ENCODE peak calls at places on chromosomes 5 and 9, in five cellular contexts. R, D, K, C and A are unnamed samples.
A peak's percentile ranks its signal among the peaks of the same experiment; 100 is the strongest.

GRCh38 chr9:127132921-127133647 is 10.6 kb upstream of the ANGPTL2 start:
- DNase-seq in R (no peak), K (no peak), C (no peak), D (peak; percentile 46), A (no peak)

GRCh38 chr9:107112707-107113243 is 170.3 kb upstream of the RAD23B start:
- DNase-seq in C (no peak), R (no peak), D (no peak), K (no peak), A (no peak)

GRCh38 chr5:58775699-58776098 is 192.8 kb downstream of the RAB3C start:
- DNase-seq in C (no peak), K (no peak), R (no peak), D (no peak), A (no peak)

GRCh38 chr5:115702025-115702424 is 76.2 kb upstream of the TMED7 start:
- DNase-seq in D (no peak), C (no peak), K (no peak), R (no peak), A (no peak)

GRCh38 chr9:78575041-78575440 is 278.1 kb downstream of the PSAT1 start:
- DNase-seq in D (no peak), R (no peak), K (no peak), C (no peak), A (no peak)

GRCh38 chr9:107044872-107045271 is 181.9 kb downstream of the ZNF462 start:
- DNase-seq in D (no peak), K (no peak), R (no peak), C (no peak), A (no peak)

GRCh38 chr5:42579320-42579719 is 156.1 kb downstream of the GHR start:
- DNase-seq in R (no peak), D (peak; percentile 59), K (no peak), C (no peak), A (no peak)

GRCh38 chr9:131546336-131547084 is 1.2 kb downstream of the PRRT1B start:
- DNase-seq in K (no peak), R (no peak), C (no peak), D (no peak), A (no peak)

GRCh38 chr9:26210338-26210851 is 532.2 kb upstream of the TUSC1 start:
- DNase-seq in C (no peak), D (no peak), R (peak; percentile 35), K (peak; percentile 17), A (no peak)

GRCh38 chr5:79562351-79563246 is 48.7 kb upstream of the HOMER1 start:
- DNase-seq in R (no peak), K (no peak), D (no peak), C (no peak), A (no peak)